ENCODE peak calls at places on chromosomes 16 and 17, in six cellular contexts. K is heart left ventricle, V is esophagus muscularis mucosa, L is A549, F is pancreas, J is dorsolateral prefrontal cortex. R is an unnamed sample.

GRCh38 chr17:54945671-54946070 is 22.8 kb downstream of the COX11 start:
- DNase-seq in K (no peak), V (no peak), L (no peak), F (no peak), J (no peak), R (no peak)

GRCh38 chr17:56597495-56597990 is 4.0 kb downstream of the NOG start:
- DNase-seq in K (no peak), V (no peak), L (no peak), F (no peak), J (no peak), R (no peak)

GRCh38 chr17:2172447-2172938 is 117.6 kb downstream of the HIC1 start:
- DNase-seq in K (peak; percentile 56), V (no peak), L (peak; percentile 26), F (peak; percentile 64), J (no peak), R (peak; percentile 49)

GRCh38 chr16:75225092-75225491 is 6.3 kb downstream of the CTRB1 start:
- DNase-seq in K (no peak), V (no peak), L (no peak), F (no peak), J (no peak), R (no peak)

GRCh38 chr17:41734139-41734948 is at the start of gene HAP1:
- DNase-seq in K (no peak), V (no peak), L (peak; percentile 76), F (peak; percentile 31), J (no peak), R (no peak)

GRCh38 chr17:34442387-34443111 is 79.5 kb upstream of the CCL1 start:
- DNase-seq in K (peak; percentile 12), V (no peak), L (no peak), F (no peak), J (no peak), R (no peak)

GRCh38 chr17:37191219-37191618 is 184.6 kb upstream of the C17orf78 start:
- DNase-seq in K (no peak), V (no peak), L (no peak), F (no peak), J (no peak), R (no peak)

GRCh38 chr16:25693621-25694020 is 1.9 kb downstream of the HS3ST4 start:
- DNase-seq in K (no peak), V (no peak), L (no peak), F (no peak), J (no peak), R (no peak)

GRCh38 chr16:81932668-81933067 is 78.6 kb downstream of the SDR42E1 start:
- DNase-seq in K (no peak), V (no peak), L (no peak), F (no peak), J (no peak), R (no peak)

GRCh38 chr16:86031141-86031678 is 132.2 kb downstream of the IRF8 start:
- DNase-seq in K (no peak), V (no peak), L (no peak), F (no peak), J (no peak), R (no peak)

GRCh38 chr16:86035906-86036305 is 136.9 kb downstream of the IRF8 start:
- DNase-seq in K (no peak), V (no peak), L (no peak), F (no peak), J (no peak), R (no peak)

GRCh38 chr16:86033016-86033474 is 134.1 kb downstream of the IRF8 start:
- DNase-seq in K (peak; percentile 29), V (no peak), L (no peak), F (no peak), J (no peak), R (no peak)

GRCh38 chr16:86034421-86034919 is 135.5 kb downstream of the IRF8 start:
- DNase-seq in K (no peak), V (no peak), L (no peak), F (no peak), J (no peak), R (no peak)

DNA sequence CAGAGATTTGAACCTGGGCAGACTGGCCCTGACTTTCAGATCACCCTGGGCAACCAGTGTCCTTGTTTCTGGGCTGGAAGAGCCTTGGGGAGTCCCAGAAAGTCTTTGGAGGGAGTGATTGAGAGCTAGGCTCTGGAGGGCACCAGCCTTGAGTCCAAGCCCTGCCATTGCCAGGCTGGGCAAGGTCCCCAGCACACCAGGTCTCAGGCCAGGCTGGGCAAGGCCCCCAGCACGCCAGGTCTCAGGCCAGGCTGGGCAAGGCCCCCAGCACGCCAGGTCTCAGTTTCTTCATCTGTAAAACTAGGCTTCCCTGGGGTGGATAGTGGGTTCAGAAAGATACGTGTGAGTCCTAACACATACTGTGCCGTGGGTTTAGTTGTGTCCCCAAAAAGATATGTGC is 135.0 kb downstream of the IRF8 start:
- DNase-seq in K (no peak), V (no peak), L (no peak), F (no peak), J (no peak), R (no peak)
- H3K4me3 ChIP-seq in K (no peak overlapping the region), V (no peak overlapping the region), L (no peak overlapping the region), F (no peak overlapping the region), J (no peak overlapping the region), R (no peak overlapping the region)

DNA sequence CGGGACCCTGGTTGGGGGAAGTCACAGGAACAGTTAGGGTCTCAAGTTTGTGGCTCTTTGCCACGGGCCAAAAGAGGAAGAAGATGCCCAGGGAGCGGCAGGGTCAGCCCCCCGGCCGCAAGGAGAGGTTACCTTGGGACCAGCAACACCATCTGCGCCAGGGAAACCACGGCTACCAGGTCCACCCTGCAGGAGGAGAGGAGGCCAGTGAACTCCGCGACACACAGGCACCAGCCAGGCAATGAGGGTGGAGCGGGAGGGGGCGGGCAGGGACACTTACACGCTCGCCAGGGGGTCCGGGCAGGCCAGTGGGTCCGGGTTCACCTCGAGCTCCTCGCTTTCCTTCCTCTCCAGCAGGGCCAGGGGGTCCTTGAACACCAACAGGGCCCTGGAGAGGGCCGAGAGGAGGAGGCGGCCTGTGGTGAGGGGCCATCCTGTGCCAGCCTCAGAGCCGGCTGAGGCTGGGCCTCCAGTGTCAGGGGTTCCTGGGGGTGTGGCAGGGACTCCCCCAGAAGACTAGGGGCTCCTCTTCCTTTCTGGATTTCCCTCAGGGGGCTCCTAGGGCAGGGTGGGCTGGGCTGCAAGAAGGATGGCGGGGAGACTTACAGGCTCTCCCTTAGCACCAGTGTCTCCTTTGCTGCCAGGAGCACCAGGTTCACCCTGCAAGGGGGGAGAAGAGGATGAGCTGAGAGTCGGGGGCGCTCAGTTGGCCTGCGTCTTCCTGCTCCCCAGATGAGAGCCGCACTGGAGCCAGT is 6.8 kb downstream of the COL1A1 start:
- DNase-seq in K (no peak), V (no peak), L (no peak), F (no peak), J (no peak), R (no peak)
- H3K4me3 ChIP-seq in K (no peak overlapping the region), V (no peak overlapping the region), L (no peak overlapping the region), F (no peak overlapping the region), J (no peak overlapping the region), R (no peak overlapping the region)

GRCh38 chr16:68450741-68451140 is 2.4 kb upstream of the SMPD3 start:
- DNase-seq in K (no peak), V (no peak), L (no peak), F (no peak), J (no peak), R (no peak)

GRCh38 chr16:68447721-68448359 is 468 bp downstream of the SMPD3 start:
- DNase-seq in K (no peak), V (no peak), L (no peak), F (no peak), J (peak; percentile 29), R (no peak)

GRCh38 chr16:68445458-68445857 is 2.9 kb downstream of the SMPD3 start:
- DNase-seq in K (no peak), V (no peak), L (peak; percentile 66), F (peak; percentile 46), J (no peak), R (no peak)

GRCh38 chr16:68446941-68447675 is 1.2 kb downstream of the SMPD3 start:
- DNase-seq in K (no peak), V (no peak), L (no peak), F (peak; percentile 25), J (no peak), R (no peak)

DNA sequence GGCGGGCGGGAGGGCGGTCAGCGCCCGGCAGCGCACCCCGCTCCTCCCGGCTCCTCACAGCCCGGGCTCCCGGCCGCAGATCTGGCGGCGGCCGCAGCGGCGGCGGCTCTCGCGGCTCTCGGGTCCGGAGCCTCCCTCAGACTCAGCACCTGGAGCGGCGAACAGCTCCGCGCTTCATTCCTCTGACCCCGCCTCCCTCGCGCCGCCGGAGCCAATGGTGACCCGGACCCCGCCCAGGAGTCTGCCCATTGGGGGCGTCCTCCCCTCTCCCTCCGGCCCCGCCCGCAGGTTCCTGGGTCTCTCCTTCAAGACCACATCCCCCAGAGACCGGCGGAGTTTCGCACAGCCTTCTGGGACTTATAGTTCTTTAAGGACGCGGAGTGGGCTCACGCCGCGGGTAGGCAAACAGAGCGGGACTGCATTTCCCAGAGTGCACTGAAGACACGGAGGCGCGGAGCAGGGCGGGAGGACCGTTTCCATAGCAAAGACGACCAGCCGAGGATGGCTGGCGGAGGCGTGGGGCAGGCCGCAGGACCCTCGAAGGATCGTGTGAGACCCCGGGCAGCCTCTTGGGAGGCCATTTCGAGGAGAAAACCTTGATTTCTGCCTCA is at the start of gene SMPD3:
- DNase-seq in K (peak; percentile 96), V (peak; percentile 97), L (peak; percentile 99), F (peak; percentile 98), J (peak; percentile 99), R (peak; percentile 96)
- H3K4me3 ChIP-seq in K (peak within 1 kb of the TSS; percentile 34), V (peak within 1 kb of the TSS; percentile 63), L (peak within 1 kb of the TSS; percentile 49), F (peak within 1 kb of the TSS; percentile 53), J (peak within 1 kb of the TSS; percentile 80), R (peak within 1 kb of the TSS; percentile 68)

GRCh38 chr16:57039148-57039812 is 49.9 kb downstream of the NLRC5 start:
- DNase-seq in K (no peak), V (no peak), L (no peak), F (no peak), J (no peak), R (no peak)

GRCh38 chr16:57044931-57045693 is 47.3 kb upstream of the CPNE2 start:
- DNase-seq in K (no peak), V (no peak), L (no peak), F (no peak), J (no peak), R (no peak)

GRCh38 chr16:57043248-57043647 is 49.1 kb upstream of the CPNE2 start:
- DNase-seq in K (no peak), V (no peak), L (no peak), F (no peak), J (no peak), R (no peak)

GRCh38 chr16:57041182-57042156 is 50.9 kb upstream of the CPNE2 start:
- DNase-seq in K (no peak), V (no peak), L (peak; percentile 20), F (no peak), J (no peak), R (no peak)

DNA sequence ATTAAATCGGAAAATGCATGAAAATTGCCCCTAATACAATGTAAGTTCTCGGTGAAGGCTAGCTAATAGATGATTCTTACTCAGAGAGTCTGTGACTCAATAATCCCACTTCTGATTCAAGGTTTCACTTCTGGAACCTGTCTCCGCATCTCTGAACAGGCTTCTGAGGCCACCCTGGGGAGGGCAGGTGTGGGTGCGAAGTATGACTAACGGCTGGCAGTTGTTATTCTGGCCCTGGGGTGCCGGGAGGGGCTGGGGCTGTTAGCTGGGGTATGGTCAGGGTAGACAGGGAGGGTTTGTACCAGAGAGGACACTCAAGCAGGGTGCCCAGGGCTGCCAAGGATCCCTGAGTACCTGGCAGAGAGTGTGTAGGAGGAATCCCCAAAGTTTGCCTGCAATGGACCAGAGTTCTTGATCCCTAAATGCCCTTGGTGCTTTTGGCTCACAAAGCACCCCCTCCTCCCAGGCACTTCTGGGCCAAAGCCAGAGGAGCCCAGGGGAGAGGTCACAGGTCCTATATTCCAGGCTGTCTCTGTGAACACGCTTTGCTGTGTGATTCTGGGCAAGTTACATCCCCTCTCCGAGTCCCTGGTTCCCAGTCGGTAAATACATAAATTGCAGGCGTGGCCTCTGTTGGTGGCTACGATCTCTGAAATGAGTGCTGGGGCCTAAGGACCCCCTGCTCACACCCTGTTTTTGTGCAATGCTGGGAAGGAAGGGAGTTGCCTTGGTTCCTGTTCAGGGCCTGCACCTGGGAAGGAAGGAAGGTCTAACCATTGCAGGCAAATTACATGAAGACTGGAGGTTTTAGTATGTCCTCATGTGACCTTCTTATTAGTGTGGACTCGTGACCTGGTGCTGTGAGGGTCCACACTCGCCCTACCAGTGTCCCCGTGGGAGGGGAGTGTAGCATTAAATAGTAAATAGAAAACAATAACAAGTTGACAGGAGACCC is 49.9 kb upstream of the CPNE2 start:
- DNase-seq in K (no peak), V (no peak), L (no peak), F (no peak), J (no peak), R (no peak)
- H3K4me3 ChIP-seq in K (no peak overlapping the region), V (no peak overlapping the region), L (no peak overlapping the region), F (no peak overlapping the region), J (no peak overlapping the region), R (no peak overlapping the region)

R was measured in left ventricle myocardium inferior.